ENCODE peak calls at places on chromosomes 7 and 10, in six cellular contexts. N is NCI-H69, G is Panc1, M is NCI-H2029 treated with DMSO at 0.1 percent for 48 hours, L is posterior vena cava, P is COLO829. J is an unnamed sample.

GRCh38 chr10:17112566-17112965 is 17.0 kb downstream of the CUBN start:
- DNase-seq in L (no peak), G (no peak), N (no peak), P (no peak), M (no peak), J (no peak)

GRCh38 chr7:70694357-70694908 is 437.5 kb upstream of the GALNT17 start:
- DNase-seq in L (no peak), M (no peak), G (no peak), P (no peak), N (peak; percentile 92), J (no peak)

GRCh38 chr7:36303202-36304098 is 86.2 kb upstream of the ANLN start:
- DNase-seq in L (peak; percentile 94), P (peak; percentile 71), M (peak; percentile 92), G (peak; percentile 67), N (peak; percentile 98), J (peak; percentile 38)

GRCh38 chr10:71582506-71582905 is 137.1 kb downstream of the C10orf105 start:
- DNase-seq in P (no peak), N (no peak), G (no peak), M (no peak), L (no peak), J (no peak)

GRCh38 chr7:150385240-150385830 is 6.2 kb downstream of the ZNF775 start:
- DNase-seq in N (peak; percentile 76), G (no peak), L (peak; percentile 19), M (no peak), P (no peak), J (no peak)

GRCh38 chr7:1672851-1673486 is 2.9 kb downstream of the ELFN1 start:
- DNase-seq in P (no peak), M (no peak), G (no peak), L (peak; percentile 76), N (no peak), J (peak; percentile 45)

GRCh38 chr10:100687143-100687953 is 58.0 kb upstream of the PAX2 start:
- DNase-seq in G (no peak), N (no peak), P (no peak), L (peak; percentile 54), M (no peak), J (no peak)

GRCh38 chr7:26151953-26152781 is at the start of gene NFE2L3:
- DNase-seq in M (peak; percentile 37), G (no peak), N (peak; percentile 92), P (peak; percentile 64), L (peak; percentile 90), J (no peak)

GRCh38 chr10:4670737-4671136 is 155.3 kb upstream of the AKR1E2 start:
- DNase-seq in L (no peak), N (no peak), P (no peak), M (no peak), G (no peak), J (no peak)

GRCh38 chr7:78562191-78562590 is 763.6 kb downstream of the PHTF2 start:
- DNase-seq in N (peak; percentile 74), G (no peak), M (no peak), L (no peak), P (no peak), J (no peak)

GRCh38 chr10:52437205-52437646 is 123.1 kb downstream of the DKK1 start:
- DNase-seq in L (no peak), G (no peak), M (no peak), P (no peak), N (no peak), J (no peak)

GRCh38 chr7:33589911-33590310 is 315.4 kb upstream of the BMPER start:
- DNase-seq in G (no peak), N (no peak), M (no peak), L (no peak), P (no peak), J (no peak)

J was measured in RWPE2.